ENCODE peak calls at places on chromosomes 4 and X, in five cellular contexts. S, F, K, Z and Y are unnamed samples.

GRCh38 chr4:69116645-69117321 is 20.5 kb downstream of the UGT2B7 start:
- DNase-seq in S (no peak), F (peak), K (no peak), Z (no peak), Y (no peak)

GRCh38 chrX:40945366-40945713 is 139.9 kb upstream of the USP9X start:
- DNase-seq in S (no peak), F (peak), K (no peak), Z (peak), Y (peak)

GRCh38 chr4:117085185-117085701 is at the start of gene TRAM1L1:
- DNase-seq in S (no peak), F (peak), K (peak), Z (peak), Y (peak)

GRCh38 chrX:42686706-42687105 is 91.3 kb downstream of the PPP1R2C start:
- DNase-seq in S (no peak), F (no peak), K (no peak), Z (no peak), Y (no peak)

GRCh38 chrX:46407753-46408130 is 137.5 kb downstream of the ZNF674 start:
- DNase-seq in S (no peak), F (peak), K (no peak), Z (peak), Y (no peak)

GRCh38 chrX:153623310-153624029 is 23.5 kb upstream of the DUSP9 start:
- DNase-seq in S (no peak), F (no peak), K (no peak), Z (no peak), Y (no peak)

GRCh38 chr4:68434836-68435235 is 12.4 kb upstream of the TMPRSS11E start:
- DNase-seq in S (no peak), F (no peak), K (no peak), Z (no peak), Y (no peak)

GRCh38 chr4:159334461-159334860 is 231.6 kb downstream of the RAPGEF2 start:
- DNase-seq in S (no peak), F (no peak), K (no peak), Z (no peak), Y (no peak)

GRCh38 chr4:143240920-143241319 is 56.2 kb downstream of the USP38 start:
- DNase-seq in S (no peak), F (no peak), K (no peak), Z (no peak), Y (no peak)

GRCh38 chr4:68962868-68963267 is 11.3 kb upstream of the UGT2A3 start:
- DNase-seq in S (no peak), F (no peak), K (no peak), Z (no peak), Y (no peak)

GRCh38 chrX:109841869-109842579 is 109.0 kb upstream of the ACSL4 start:
- DNase-seq in S (no peak), F (no peak), K (no peak), Z (peak), Y (no peak)

GRCh38 chr4:152217896-152218295 is 318.0 kb downstream of the FBXW7 start:
- DNase-seq in S (no peak), F (no peak), K (no peak), Z (no peak), Y (no peak)